ENCODE peak calls at places on chromosomes 2 and 18, in five cellular contexts. R is SK-N-SH, K is A549, P is GM23248, Z is fibroblast of lung. F is an unnamed sample.

GRCh38 chr2:241542278-241542605 is 16.3 kb upstream of the BOK start:
- DNase-seq in P (no peak), Z (no peak), R (peak; percentile 65), K (no peak), F (no peak)

GRCh38 chr2:2913601-2914120 is 464.0 kb downstream of the EIPR1 start:
- DNase-seq in Z (no peak), R (no peak), K (no peak), P (no peak), F (no peak)

GRCh38 chr18:48781041-48781989 is 169.4 kb downstream of the SMAD7 start:
- DNase-seq in R (peak; percentile 91), P (peak; percentile 83), K (no peak), Z (peak; percentile 47), F (no peak)

GRCh38 chr18:48600746-48601090 is 61.9 kb downstream of the CTIF start:
- DNase-seq in R (no peak), Z (no peak), P (peak; percentile 43), K (no peak), F (no peak)

GRCh38 chr2:224242543-224242942 is 159.4 kb downstream of the FAM124B start:
- DNase-seq in R (no peak), P (peak; percentile 15), Z (peak; percentile 85), K (no peak), F (no peak)

GRCh38 chr18:67483237-67483636 is 33.3 kb downstream of the DSEL start:
- DNase-seq in P (no peak), Z (no peak), R (peak; percentile 20), K (no peak), F (no peak)

GRCh38 chr2:114753145-114753544 is 310.7 kb downstream of the DPP10 start:
- DNase-seq in P (no peak), R (no peak), Z (no peak), K (no peak), F (no peak)

GRCh38 chr2:125264453-125264852 is 1239.4 kb downstream of the CNTNAP5 start:
- DNase-seq in R (no peak), Z (no peak), K (no peak), P (no peak), F (no peak)

GRCh38 chr2:54617409-54617808 is 106.1 kb upstream of the EML6 start:
- DNase-seq in Z (no peak), P (no peak), R (no peak), K (no peak), F (no peak)

GRCh38 chr2:109069430-109070194 is 59.4 kb upstream of the SH3RF3 start:
- DNase-seq in P (no peak), R (no peak), Z (no peak), K (no peak), F (no peak)

GRCh38 chr2:226760412-226761194 is 39.0 kb downstream of the IRS1 start:
- DNase-seq in P (peak; percentile 67), Z (peak; percentile 94), K (peak; percentile 3), R (no peak), F (peak; percentile 37)

GRCh38 chr2:36507408-36507812 is 90.6 kb downstream of the FEZ2 start:
- DNase-seq in Z (peak; percentile 78), R (peak; percentile 55), P (peak; percentile 62), K (peak; percentile 60), F (peak; percentile 49)

GRCh38 chr2:218286570-218287459 is 5.5 kb downstream of the TMBIM1 start:
- DNase-seq in R (peak; percentile 73), P (peak; percentile 98), Z (peak; percentile 95), K (peak; percentile 91), F (peak; percentile 91)

GRCh38 chr2:41414486-41415230 is 633.2 kb upstream of the PKDCC start:
- DNase-seq in Z (peak; percentile 20), R (peak; percentile 27), K (peak; percentile 3), P (peak; percentile 35), F (peak; percentile 10)

GRCh38 chr18:23716516-23716915 is 27.3 kb downstream of the LAMA3 start:
- DNase-seq in R (no peak), P (peak; percentile 94), Z (peak; percentile 71), K (no peak), F (peak; percentile 66)

GRCh38 chr2:119301413-119301812 is 65.2 kb downstream of the C2orf76 start:
- DNase-seq in Z (no peak), R (no peak), K (no peak), P (peak; percentile 7), F (no peak)

GRCh38 chr2:159144776-159145614 is 141.5 kb downstream of the WDSUB1 start:
- DNase-seq in K (no peak), R (no peak), Z (no peak), P (no peak), F (no peak)

GRCh38 chr2:17752892-17753802 is 463 bp downstream of the SMC6 start:
- DNase-seq in P (peak; percentile 64), R (peak; percentile 82), Z (peak; percentile 27), K (peak; percentile 53), F (peak; percentile 38)

GRCh38 chr2:201754683-201755415 is 25.9 kb downstream of the ALS2 start:
- DNase-seq in P (peak; percentile 31), R (no peak), K (no peak), Z (no peak), F (no peak)

GRCh38 chr2:136213836-136214235 is 95.9 kb upstream of the CXCR4 start:
- DNase-seq in K (no peak), R (no peak), P (no peak), Z (no peak), F (no peak)

GRCh38 chr2:67581751-67582150 is 184.6 kb downstream of the ETAA1 start:
- DNase-seq in K (no peak), Z (no peak), P (no peak), R (no peak), F (no peak)

GRCh38 chr18:70394672-70395071 is 105.8 kb downstream of the SOCS6 start:
- DNase-seq in R (no peak), P (no peak), K (no peak), Z (no peak), F (no peak)

GRCh38 chr18:63265322-63265721 is 54.2 kb downstream of the BCL2 start:
- DNase-seq in P (no peak), R (no peak), K (no peak), Z (no peak), F (no peak)

GRCh38 chr2:10481666-10482157 is 33.6 kb upstream of the ODC1 start:
- DNase-seq in R (no peak), K (no peak), P (no peak), Z (no peak), F (no peak)

GRCh38 chr2:47195149-47195548 is 40.0 kb upstream of the STPG4 start:
- DNase-seq in Z (no peak), R (no peak), P (peak; percentile 80), K (no peak), F (peak; percentile 63)

GRCh38 chr18:34121157-34121807 is 103.4 kb downstream of the NOL4 start:
- DNase-seq in P (peak; percentile 23), Z (peak; percentile 66), K (no peak), R (no peak), F (peak; percentile 10)

GRCh38 chr2:24559714-24560113 is 68.7 kb downstream of the NCOA1 start:
- DNase-seq in R (no peak), P (peak; percentile 14), K (no peak), Z (no peak), F (no peak)

GRCh38 chr2:205245652-205246051 is 436.6 kb upstream of the NRP2 start:
- DNase-seq in P (peak; percentile 81), R (no peak), K (no peak), Z (peak; percentile 53), F (no peak)

GRCh38 chr2:135257383-135258090 is 205.4 kb downstream of the RAB3GAP1 start:
- DNase-seq in K (no peak), R (no peak), P (peak; percentile 60), Z (peak; percentile 88), F (peak; percentile 15)

GRCh38 chr18:6729247-6730091 is at the start of gene ARHGAP28:
- DNase-seq in Z (peak; percentile 97), K (peak; percentile 5), P (peak; percentile 65), R (peak; percentile 89), F (peak; percentile 41)

GRCh38 chr18:44601447-44601846 is 79.2 kb upstream of the SETBP1 start:
- DNase-seq in P (peak; percentile 92), R (no peak), K (no peak), Z (peak; percentile 76), F (peak; percentile 25)

GRCh38 chr2:50614056-50614455 is 417.9 kb downstream of the NRXN1 start:
- DNase-seq in K (no peak), R (no peak), P (no peak), Z (peak; percentile 5), F (peak; percentile 3)

GRCh38 chr18:3046216-3046808 is 33.4 kb upstream of the LPIN2 start:
- DNase-seq in Z (no peak), P (no peak), K (no peak), R (no peak), F (no peak)

GRCh38 chr18:14945286-14945685 is 197.3 kb downstream of the ANKRD30B start:
- DNase-seq in R (no peak), P (no peak), K (no peak), Z (no peak), F (no peak)

GRCh38 chr2:110107092-110108079 is 8.2 kb downstream of the MALL start:
- DNase-seq in Z (peak; percentile 17), R (no peak), K (no peak), P (peak; percentile 18), F (no peak)
- H3K27ac ChIP-seq in Z (peak overlapping the region; percentile 39), R (no peak overlapping the region), K (peak overlapping the region; percentile 100), P (peak overlapping the region; percentile 68), F (peak overlapping the region; percentile 100)

DNA sequence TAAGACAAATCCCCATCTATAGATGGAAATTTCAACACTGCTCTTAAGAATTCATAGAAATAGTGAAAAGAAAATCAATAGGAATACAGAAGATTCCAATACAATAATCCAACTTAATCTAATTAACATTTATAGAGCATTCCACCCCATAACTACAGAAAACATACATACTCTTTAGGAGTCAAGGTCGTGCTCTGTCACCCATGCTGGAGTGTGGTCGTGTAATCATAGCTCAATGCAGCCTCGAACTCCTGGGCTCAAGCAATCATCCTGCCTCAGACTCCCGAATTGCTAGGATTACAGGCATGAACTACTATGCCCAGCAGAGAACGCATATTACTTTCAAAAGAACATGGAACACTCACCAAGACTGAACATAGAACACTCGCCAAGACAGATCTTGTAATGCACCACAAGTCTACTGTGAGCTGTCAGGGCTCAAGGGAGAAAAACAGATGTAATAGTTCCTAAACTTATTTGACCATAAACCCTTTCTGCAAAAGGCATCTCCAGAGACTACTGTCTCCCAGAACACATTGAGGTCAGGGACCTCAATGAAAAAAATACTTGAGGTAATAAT is 14.1 kb downstream of the MEMO1 start:
- DNase-seq in Z (no peak), K (no peak), R (no peak), P (no peak), F (no peak)
- H3K27ac ChIP-seq in Z (no peak overlapping the region), K (no peak overlapping the region), R (no peak overlapping the region), P (no peak overlapping the region), F (no peak overlapping the region)

GRCh38 chr2:172556284-172557033 is 569 bp downstream of the PDK1 start:
- DNase-seq in R (no peak), K (peak; percentile 13), P (peak; percentile 85), Z (peak; percentile 85), F (peak; percentile 40)
- H3K27ac ChIP-seq in R (peak overlapping the region; percentile 63), K (peak overlapping the region; percentile 78), P (peak overlapping the region; percentile 77), Z (peak overlapping the region; percentile 97), F (peak overlapping the region; percentile 97)

GRCh38 chr2:231379266-231380215 is 16.0 kb upstream of the B3GNT7 start:
- DNase-seq in P (no peak), R (no peak), Z (no peak), K (no peak), F (no peak)
- H3K27ac ChIP-seq in P (no peak overlapping the region), R (no peak overlapping the region), Z (no peak overlapping the region), K (peak overlapping the region; percentile 33), F (no peak overlapping the region)

DNA sequence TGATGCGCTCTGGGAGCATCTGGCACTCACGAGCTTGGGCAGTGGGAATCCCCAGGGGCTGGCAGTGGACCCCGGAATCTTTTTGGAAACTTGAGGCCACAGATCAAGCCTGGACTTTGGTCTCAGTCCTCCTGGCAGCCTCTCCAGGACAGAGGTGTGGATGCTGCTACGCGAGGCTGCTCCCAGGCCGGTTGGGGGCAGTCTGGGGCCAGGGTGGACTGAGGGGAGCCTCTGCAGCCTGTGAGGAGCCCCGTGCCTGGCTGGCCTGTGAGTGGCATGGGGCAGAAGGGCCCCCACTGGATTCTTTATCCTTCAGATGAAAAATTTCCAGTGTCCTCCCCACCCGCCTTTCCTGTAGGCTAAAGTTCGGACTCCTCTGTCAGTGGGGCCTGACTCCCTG is 12.7 kb upstream of the DES start:
- DNase-seq in Z (no peak), R (no peak), K (no peak), P (peak; percentile 41), F (no peak)
- H3K27ac ChIP-seq in Z (no peak overlapping the region), R (no peak overlapping the region), K (no peak overlapping the region), P (no peak overlapping the region), F (no peak overlapping the region)